ENCODE peak calls at places on chromosomes 11 and 22, in four cellular contexts. M is dorsolateral prefrontal cortex, D is PC-3, Q is AG04449. I is an unnamed sample.

GRCh38 chr22:36865346-36865745 is 4.5 kb downstream of the NCF4 start:
- DNase-seq in M (no peak), D (no peak), Q (no peak), I (peak)

GRCh38 chr11:90135016-90135415 is 553 bp downstream of the NAALAD2 start:
- DNase-seq in M (no peak), D (no peak), Q (no peak), I (no peak)

GRCh38 chr11:58905141-58905715 is 34.1 kb upstream of the GLYATL1 start:
- DNase-seq in M (peak), D (peak), Q (no peak), I (no peak)

GRCh38 chr11:132779487-132779886 is 752.8 kb downstream of the OPCML start:
- DNase-seq in M (no peak), D (no peak), Q (peak), I (no peak)

GRCh38 chr22:27146871-27147591 is 489.6 kb downstream of the MIAT start:
- DNase-seq in M (no peak), D (no peak), Q (no peak), I (no peak)

GRCh38 chr11:74011360-74012071 is 2.6 kb upstream of the UCP3 start:
- DNase-seq in M (no peak), D (no peak), Q (no peak), I (peak)

GRCh38 chr11:103279821-103280220 is 170.6 kb downstream of the DYNC2H1 start:
- DNase-seq in M (no peak), D (peak), Q (no peak), I (no peak)

GRCh38 chr11:61567286-61568061 is 13.4 kb downstream of the SYT7 start:
- DNase-seq in M (peak), D (peak), Q (no peak), I (peak)

GRCh38 chr11:9060700-9061111 is 30.7 kb downstream of the SCUBE2 start:
- DNase-seq in M (no peak), D (peak), Q (no peak), I (peak)
- TF ChIP-seq CTCF in M (no peak), D (peak), Q (no peak), I (peak)

DNA sequence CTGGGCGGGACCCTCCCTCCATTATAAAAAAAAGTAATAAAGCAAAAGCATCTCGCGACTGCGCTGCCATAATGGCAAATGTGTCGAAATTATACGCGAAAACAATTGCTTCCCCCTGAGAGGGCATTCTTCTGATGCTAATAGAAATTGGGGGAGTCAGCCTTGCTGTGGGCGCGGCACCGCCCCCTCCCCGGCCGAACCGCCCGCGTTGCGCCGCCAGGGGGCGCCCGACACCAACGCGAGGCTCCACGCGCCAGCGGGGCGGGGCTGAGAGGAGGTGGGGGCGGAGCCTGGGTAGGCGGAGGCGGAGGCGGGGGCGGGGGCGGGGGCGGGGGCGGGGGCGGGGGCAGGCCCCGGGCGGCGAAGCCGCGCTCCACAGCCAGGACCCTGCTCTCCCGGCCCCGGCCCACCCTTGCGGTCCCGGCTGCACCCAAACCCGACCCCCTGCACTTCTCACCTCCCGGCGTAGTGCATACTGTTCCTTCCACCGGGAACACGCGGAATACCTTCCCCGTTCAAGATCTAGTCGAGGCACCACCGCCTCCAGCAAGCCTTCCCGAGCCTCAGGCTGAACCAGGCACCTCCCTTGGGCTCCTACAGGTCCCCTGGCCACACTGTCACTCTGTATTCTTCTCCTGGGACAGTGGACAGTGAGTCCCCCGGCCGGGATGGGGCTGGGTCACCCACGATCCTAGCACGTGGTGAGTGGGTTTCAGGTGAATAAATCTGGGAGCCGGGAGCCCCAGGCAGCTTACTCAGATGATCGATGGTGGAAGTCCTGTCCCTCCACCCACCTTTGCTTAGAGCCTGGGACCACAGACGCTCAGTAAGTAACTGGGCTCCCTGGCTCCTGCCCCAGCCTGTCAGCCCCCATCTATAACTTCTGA is 15.5 kb upstream of the UPK3A start:
- DNase-seq in M (peak), D (peak), Q (no peak), I (peak)
- TF ChIP-seq CTCF in M (peak), D (peak), Q (peak), I (peak)

DNA sequence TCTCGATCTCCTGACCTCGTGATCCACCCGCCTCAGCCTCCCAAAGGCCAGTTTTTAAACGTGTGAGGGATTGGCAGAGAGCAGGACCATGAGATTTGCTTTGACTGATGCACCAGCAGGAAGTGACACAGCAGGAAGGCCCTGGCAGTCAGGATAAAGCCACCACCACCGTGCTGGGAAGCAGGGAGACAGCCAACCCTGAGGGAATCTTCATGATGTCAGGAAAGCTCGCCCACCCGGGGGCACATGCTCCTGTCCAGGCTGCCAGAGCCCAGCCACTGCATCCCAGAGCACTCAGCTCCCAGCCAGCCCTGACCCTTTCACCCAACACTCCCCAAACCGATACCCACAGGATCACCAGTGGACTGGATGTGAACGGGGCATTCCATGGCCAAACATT is 6.1 kb downstream of the TUBGCP6 start:
- DNase-seq in M (no peak), D (no peak), Q (no peak), I (no peak)
- TF ChIP-seq CTCF in M (no peak), D (no peak), Q (no peak), I (no peak)

DNA sequence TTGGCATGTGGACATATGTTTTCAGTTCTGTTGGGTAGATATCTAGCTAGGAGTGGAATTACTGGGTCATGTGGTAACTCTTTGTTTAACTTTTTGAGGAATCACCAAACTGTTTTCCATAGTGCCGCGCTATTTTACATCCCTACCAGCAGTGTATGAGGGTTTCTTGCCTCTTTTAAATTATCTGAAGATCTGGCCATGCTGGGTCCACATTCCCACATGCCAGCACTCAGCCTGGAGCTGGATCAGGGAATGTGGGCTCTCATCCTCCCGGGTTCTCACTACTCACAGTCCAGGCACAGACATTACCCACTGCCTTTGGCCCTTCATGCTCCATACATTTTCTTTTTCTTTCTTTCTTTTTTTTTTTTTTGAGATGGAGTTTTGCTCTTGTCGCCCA is 44.6 kb downstream of the RBX1 start:
- DNase-seq in M (no peak), D (no peak), Q (no peak), I (no peak)
- TF ChIP-seq CTCF in M (no peak), D (no peak), Q (no peak), I (no peak)

GRCh38 chr22:22802346-22802970 is 85.2 kb upstream of the IGLL5 start:
- DNase-seq in M (no peak), D (no peak), Q (no peak), I (peak)
- TF ChIP-seq CTCF in M (no peak), D (peak), Q (no peak), I (no peak)

GRCh38 chr11:64341851-64342791 is 2.1 kb downstream of the CCDC88B start:
- DNase-seq in M (peak), D (peak), Q (peak), I (peak)
- TF ChIP-seq CTCF in M (peak), D (peak), Q (peak), I (peak)

GRCh38 chr11:64769283-64769682 is 9.1 kb downstream of the SF1 start:
- DNase-seq in M (no peak), D (no peak), Q (no peak), I (no peak)

GRCh38 chr11:64770120-64770519 is 8.2 kb downstream of the SF1 start:
- DNase-seq in M (no peak), D (no peak), Q (no peak), I (no peak)

GRCh38 chr11:64772318-64773018 is 5.9 kb downstream of the SF1 start:
- DNase-seq in M (no peak), D (no peak), Q (no peak), I (peak)

GRCh38 chr11:64774144-64774543 is 4.2 kb downstream of the SF1 start:
- DNase-seq in M (no peak), D (no peak), Q (no peak), I (no peak)

GRCh38 chr11:64771861-64772260 is 6.5 kb downstream of the SF1 start:
- DNase-seq in M (no peak), D (no peak), Q (no peak), I (peak)
- TF ChIP-seq CTCF in M (no peak), D (no peak), Q (no peak), I (no peak)

GRCh38 chr11:14305649-14306048 is 53.3 kb downstream of the RRAS2 start:
- DNase-seq in M (no peak), D (no peak), Q (no peak), I (no peak)

GRCh38 chr11:14304601-14305000 is 54.4 kb downstream of the RRAS2 start:
- DNase-seq in M (no peak), D (no peak), Q (no peak), I (no peak)

GRCh38 chr11:14308114-14308896 is 50.7 kb downstream of the RRAS2 start:
- DNase-seq in M (no peak), D (peak), Q (no peak), I (peak)

GRCh38 chr11:14308897-14309387 is 50.0 kb downstream of the RRAS2 start:
- DNase-seq in M (no peak), D (no peak), Q (no peak), I (no peak)

DNA sequence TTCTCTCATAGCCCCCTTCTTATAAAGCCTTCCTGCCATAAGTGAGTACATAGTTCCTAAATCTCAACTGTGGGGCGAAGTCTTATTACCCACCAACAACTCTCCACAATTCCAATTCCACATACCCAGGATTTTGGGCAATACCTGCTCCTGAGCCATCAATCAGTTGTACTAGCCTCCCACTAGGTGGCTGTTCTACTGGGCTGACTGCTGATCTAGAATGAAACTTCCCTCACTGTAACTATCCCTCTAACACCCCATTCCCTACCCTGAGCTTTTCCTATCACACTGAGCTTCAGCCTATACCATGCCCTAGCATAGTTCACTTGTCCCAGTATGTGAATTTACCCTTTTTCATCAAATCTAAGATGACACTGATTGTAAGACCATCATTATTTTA is 52.5 kb downstream of the RRAS2 start:
- DNase-seq in M (no peak), D (peak), Q (no peak), I (no peak)
- TF ChIP-seq CTCF in M (no peak), D (peak), Q (no peak), I (peak)

DNA sequence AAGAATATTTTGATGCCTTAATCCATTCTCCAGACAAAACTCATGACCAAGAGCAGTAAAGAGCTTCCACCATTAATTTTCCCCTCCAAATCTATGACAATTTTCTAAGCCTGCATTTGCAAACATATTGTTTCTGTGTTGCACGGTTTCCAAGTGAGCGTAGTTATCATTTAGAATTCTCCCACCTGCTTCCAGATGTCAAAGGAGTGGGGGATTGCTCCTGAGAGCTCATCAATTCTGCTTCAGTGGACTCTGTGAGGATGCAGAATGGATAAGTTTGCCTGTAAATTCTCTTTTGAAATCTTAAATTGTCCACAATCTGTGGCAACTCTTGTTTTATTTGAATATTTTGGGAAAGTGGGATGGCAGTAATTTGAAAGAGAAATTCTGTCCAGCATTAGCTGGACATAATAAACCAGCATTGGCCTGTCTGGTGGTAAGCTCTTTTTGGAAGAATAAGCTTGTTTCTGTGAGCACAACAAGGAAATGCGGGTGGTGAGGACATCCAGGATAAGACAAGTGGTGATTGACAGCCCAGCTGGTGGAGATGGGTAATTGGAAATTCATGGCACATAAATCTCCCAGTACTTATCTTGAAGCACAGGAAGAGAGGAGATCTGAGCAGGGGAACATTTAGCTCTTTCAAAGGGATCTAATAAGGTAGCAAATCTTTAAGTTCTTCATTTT is 73.1 kb downstream of the FAT3 start:
- DNase-seq in M (no peak), D (no peak), Q (no peak), I (no peak)
- TF ChIP-seq CTCF in M (no peak), D (no peak), Q (no peak), I (no peak)